ENCODE peak calls at places on chromosome 17, in four cellular contexts. O is GM12878, R is MM.1S, D is A673. A is an unnamed sample. For H3K36me3 and H3K4me1, the result is how much of the 10 kb centered on the place peaks cover.

GRCh38 chr17:78419970-78420820 is 41.7 kb downstream of the PGS1 start:
- DNase-seq in O (no peak), D (no peak), R (no peak), A (no peak)

GRCh38 chr17:676965-677364 is 37.7 kb downstream of the VPS53 start:
- DNase-seq in R (no peak), D (no peak), O (no peak), A (no peak)

GRCh38 chr17:50953831-50954601 is 87.9 kb upstream of the TOB1 start:
- DNase-seq in O (no peak), D (peak), R (no peak), A (peak)

GRCh38 chr17:16981928-16982327 is 10.0 kb upstream of the TNFRSF13B start:
- DNase-seq in D (no peak), R (peak), O (no peak), A (no peak)

GRCh38 chr17:43175213-43176118 is 4.5 kb downstream of the NBR1 start:
- DNase-seq in R (no peak), D (no peak), O (no peak), A (no peak)

GRCh38 chr17:7019839-7020519 is 2.9 kb upstream of the BCL6B start:
- DNase-seq in R (no peak), D (peak), O (no peak), A (no peak)

GRCh38 chr17:30950669-30951399 is 20.0 kb upstream of the RNF135 start:
- DNase-seq in D (peak), O (no peak), R (no peak), A (peak)

GRCh38 chr17:19569785-19570496 is 36.3 kb downstream of the SLC47A1 start:
- DNase-seq in D (no peak), O (no peak), R (peak), A (no peak)

GRCh38 chr17:30207655-30208054 is 27.8 kb downstream of the SLC6A4 start:
- DNase-seq in O (no peak), D (no peak), R (no peak), A (no peak)

GRCh38 chr17:13601776-13602551 is at the start of gene HS3ST3A1:
- DNase-seq in O (no peak), R (no peak), D (no peak), A (no peak)

GRCh38 chr17:51860934-51861561 is 297.5 kb downstream of the CA10 start:
- DNase-seq in R (peak), O (no peak), D (peak), A (peak)

GRCh38 chr17:82440377-82440981 is 10.1 kb downstream of the CYBC1 start:
- DNase-seq in D (no peak), R (no peak), O (no peak), A (no peak)

GRCh38 chr17:82439194-82439828 is 11.2 kb downstream of the CYBC1 start:
- DNase-seq in D (no peak), R (no peak), O (no peak), A (no peak)

GRCh38 chr17:82438401-82439193 is 12.0 kb downstream of the CYBC1 start:
- DNase-seq in D (no peak), O (no peak), R (no peak), A (no peak)

GRCh38 chr17:82440991-82441627 is 9.4 kb downstream of the CYBC1 start:
- DNase-seq in O (no peak), D (peak), R (no peak), A (no peak)

GRCh38 chr17:82439829-82440365 is 10.7 kb downstream of the CYBC1 start:
- DNase-seq in R (no peak), O (no peak), D (no peak), A (no peak)
- H3K36me3 ChIP-seq in R (under half), O (under half), D (under half), A (under half)

DNA sequence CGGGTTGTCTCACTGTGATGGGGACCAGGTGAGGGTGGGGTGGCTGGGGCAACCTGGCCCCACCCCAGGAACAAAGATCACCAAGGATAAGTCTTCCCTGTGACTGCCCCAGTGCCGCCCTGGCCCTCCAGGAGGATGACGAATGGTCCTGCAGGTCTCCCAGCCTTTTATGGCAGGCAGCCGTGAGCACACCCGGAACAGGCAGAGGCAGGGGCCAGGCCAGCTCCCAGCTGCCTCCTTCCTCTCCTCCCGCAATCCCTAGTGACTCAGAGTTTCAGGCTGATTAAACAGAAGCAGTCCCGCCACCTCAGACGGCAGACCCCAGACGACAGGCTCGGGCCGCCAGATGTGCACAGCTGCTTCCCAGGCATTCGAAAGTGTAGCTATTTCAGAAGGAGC is 13.3 kb downstream of the JUP start:
- DNase-seq in O (no peak), R (no peak), D (peak), A (peak)
- H3K4me1 ChIP-seq in O (under half), R (under half), D (under half), A (half or more)

GRCh38 chr17:28667870-28668269 is 5.9 kb downstream of the SUPT6H start:
- DNase-seq in D (no peak), O (no peak), R (no peak), A (no peak)
- H3K36me3 ChIP-seq in D (under half), O (under half), R (under half), A (under half)

GRCh38 chr17:59337741-59338299 is 6.4 kb downstream of the YPEL2 start:
- DNase-seq in O (no peak), R (no peak), D (no peak), A (no peak)
- H3K4me1 ChIP-seq in O (under half), R (under half), D (under half), A (under half)

GRCh38 chr17:37700881-37701280 is 44.0 kb downstream of the HNF1B start:
- DNase-seq in O (no peak), R (no peak), D (no peak), A (no peak)

GRCh38 chr17:37698856-37699255 is 46.0 kb downstream of the HNF1B start:
- DNase-seq in D (no peak), R (no peak), O (no peak), A (no peak)

GRCh38 chr17:37701424-37702020 is 43.3 kb downstream of the HNF1B start:
- DNase-seq in O (peak), R (peak), D (peak), A (no peak)

GRCh38 chr17:37699285-37699973 is 45.4 kb downstream of the HNF1B start:
- DNase-seq in D (no peak), O (no peak), R (no peak), A (no peak)

DNA sequence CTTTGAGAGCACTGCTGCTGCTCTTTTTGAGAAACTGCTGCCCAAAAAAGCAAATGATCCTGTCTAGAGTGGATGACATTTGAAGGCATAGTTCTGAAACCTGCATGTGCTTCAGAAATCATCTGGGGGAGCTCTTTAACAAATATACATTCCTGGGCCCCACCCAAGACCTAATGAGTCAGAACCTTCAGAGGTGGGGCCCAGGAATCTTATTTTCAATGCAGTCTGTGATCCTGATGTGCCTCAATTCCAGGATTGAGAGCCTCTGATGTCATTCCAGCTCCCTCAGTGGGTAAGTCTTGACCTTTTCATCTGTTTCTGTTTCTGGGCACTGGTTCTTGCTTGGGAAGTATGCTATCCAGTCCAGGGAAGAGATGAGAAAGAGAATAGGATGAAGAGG is 42.3 kb downstream of the HNF1B start:
- DNase-seq in D (no peak), R (peak), O (no peak), A (no peak)
- H3K36me3 ChIP-seq in D (under half), R (under half), O (under half), A (under half)

GRCh38 chr17:76384222-76384986 is at the start of gene SPHK1:
- DNase-seq in D (peak), O (no peak), R (peak), A (peak)

GRCh38 chr17:76384987-76385891 is 830 bp downstream of the SPHK1 start:
- DNase-seq in O (no peak), D (peak), R (no peak), A (peak)

GRCh38 chr17:76383645-76384221 is 676 bp upstream of the SPHK1 start:
- DNase-seq in R (peak), O (no peak), D (peak), A (no peak)

GRCh38 chr17:76386966-76387765 is 2.8 kb downstream of the SPHK1 start:
- DNase-seq in O (no peak), R (no peak), D (no peak), A (no peak)

GRCh38 chr17:76385892-76386786 is 1.7 kb downstream of the SPHK1 start:
- DNase-seq in O (no peak), R (peak), D (peak), A (peak)
- H3K4me1 ChIP-seq in O (under half), R (under half), D (under half), A (under half)

GRCh38 chr17:64544742-64545141 is 38.0 kb downstream of the CEP95 start:
- DNase-seq in D (no peak), R (no peak), O (no peak), A (no peak)

GRCh38 chr17:64547354-64547753 is 40.6 kb downstream of the CEP95 start:
- DNase-seq in R (no peak), D (no peak), O (no peak), A (no peak)

GRCh38 chr17:64546716-64547115 is 39.9 kb downstream of the CEP95 start:
- DNase-seq in D (no peak), O (no peak), R (no peak), A (no peak)
- H3K36me3 ChIP-seq in D (under half), O (under half), R (under half), A (under half)

DNA sequence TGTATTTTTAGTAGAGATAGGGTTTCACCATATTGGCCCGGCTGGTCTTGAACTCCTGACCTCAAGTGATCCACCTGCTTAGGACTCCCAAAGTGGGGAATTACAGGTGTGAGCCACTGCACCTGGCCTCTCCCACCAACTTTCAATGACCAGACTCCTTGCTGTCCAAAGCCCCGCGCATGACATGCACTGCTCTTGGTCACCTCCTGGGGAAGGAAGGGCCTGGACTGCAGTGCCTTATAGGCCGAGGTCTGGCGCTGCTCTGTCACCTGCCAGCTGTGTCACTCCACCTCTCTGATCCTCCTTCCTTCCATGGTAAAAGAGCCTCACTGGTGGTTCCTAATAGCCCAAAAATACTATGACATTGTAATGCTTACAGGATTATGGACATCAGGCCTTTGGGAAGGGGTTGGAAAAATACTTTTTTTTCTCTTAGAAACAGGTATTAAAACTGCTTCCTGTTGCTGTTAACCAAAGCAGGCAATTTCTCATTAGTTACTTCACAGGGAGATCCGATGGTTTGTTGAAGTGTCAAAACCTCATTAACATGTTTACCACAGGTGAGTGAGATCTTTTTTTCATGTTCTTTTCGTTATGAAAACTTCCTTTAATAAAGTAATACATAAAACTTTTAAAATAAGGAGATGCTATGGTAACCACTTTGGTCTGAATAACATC is 35.4 kb downstream of the GRB7 start:
- DNase-seq in D (no peak), R (no peak), O (no peak), A (no peak)
- H3K4me1 ChIP-seq in D (under half), R (half or more), O (half or more), A (under half)

GRCh38 chr17:76219670-76220383 is 20.5 kb downstream of the RNF157 start:
- DNase-seq in O (no peak), D (no peak), R (no peak), A (no peak)

GRCh38 chr17:76223802-76224201 is 16.5 kb downstream of the RNF157 start:
- DNase-seq in D (no peak), O (no peak), R (no peak), A (no peak)

DNA sequence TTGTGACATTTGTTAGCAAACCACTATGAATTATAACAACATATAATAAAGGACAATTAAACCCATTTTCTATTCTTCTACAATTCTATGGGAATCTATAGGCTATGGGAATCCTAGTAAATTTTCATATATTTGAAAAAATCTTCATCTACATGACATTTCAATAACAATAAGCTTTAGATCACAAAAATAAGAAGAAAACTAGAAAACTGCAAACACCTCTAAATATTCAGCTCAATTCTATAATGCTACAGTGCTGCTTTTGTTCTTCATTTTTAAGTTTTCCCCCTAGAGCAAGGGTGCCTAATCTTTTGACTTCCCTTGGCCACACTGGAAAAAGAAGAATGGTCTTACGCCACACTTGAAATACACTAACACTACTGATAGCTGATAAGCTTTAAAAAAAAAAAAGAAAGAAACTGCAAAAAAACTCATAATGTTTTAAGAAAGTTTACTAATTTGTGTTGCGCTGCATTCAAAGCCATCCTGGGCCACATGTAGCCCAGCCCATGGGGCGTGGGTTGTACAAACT is 15.9 kb downstream of the RNF157 start:
- DNase-seq in O (no peak), R (no peak), D (no peak), A (no peak)
- H3K36me3 ChIP-seq in O (under half), R (under half), D (under half), A (under half)